ENCODE peak calls at places on chromosomes 6 and 20, in seven cellular contexts. U is suprapubic skin, T is lower lobe of right lung, F is ovary, G is uterus, K is right atrium auricular region, W is upper lobe of left lung. E is an unnamed sample.

GRCh38 chr6:98828991-98829411 is 5.4 kb upstream of the POU3F2 start:
- DNase-seq in U (no peak), K (no peak), T (no peak), W (no peak), F (no peak), G (no peak), E (no peak)

GRCh38 chr20:51262240-51262639 is 239.3 kb upstream of the KCNG1 start:
- DNase-seq in U (no peak), W (no peak), T (no peak), F (no peak), K (no peak), G (no peak), E (no peak)

GRCh38 chr6:80771941-80772340 is 665.5 kb downstream of the BCKDHB start:
- DNase-seq in W (no peak), K (no peak), G (no peak), T (no peak), F (no peak), U (no peak), E (no peak)

GRCh38 chr6:100465701-100466409 is 1.1 kb upstream of the SIM1 start:
- DNase-seq in F (no peak), T (no peak), U (no peak), W (no peak), K (no peak), G (no peak), E (no peak)

GRCh38 chr6:127786109-127786508 is 114.7 kb downstream of the THEMIS start:
- DNase-seq in K (no peak), U (no peak), G (no peak), W (no peak), F (no peak), T (no peak), E (no peak)

GRCh38 chr20:3759884-3760283 is 7.7 kb downstream of the ADISSP start:
- DNase-seq in F (no peak), T (no peak), U (no peak), W (no peak), G (no peak), K (no peak), E (no peak)

GRCh38 chr6:684831-685636 is 7.9 kb downstream of the EXOC2 start:
- DNase-seq in W (no peak), G (no peak), K (no peak), T (no peak), F (no peak), U (no peak), E (no peak)

GRCh38 chr6:35299674-35300073 is 2.1 kb downstream of the DEF6 start:
- DNase-seq in T (peak; percentile 67), W (peak; percentile 62), G (no peak), K (no peak), F (no peak), U (no peak), E (peak; percentile 37)

GRCh38 chr6:105253787-105254186 is 74.0 kb upstream of the POPDC3 start:
- DNase-seq in K (no peak), T (no peak), G (no peak), W (no peak), F (no peak), U (no peak), E (no peak)

GRCh38 chr6:87210979-87211378 is 55.6 kb downstream of the ZNF292 start:
- DNase-seq in F (no peak), U (no peak), W (no peak), G (no peak), T (no peak), K (no peak), E (no peak)

GRCh38 chr6:6057442-6058053 is 50.8 kb upstream of the NRN1 start:
- DNase-seq in K (no peak), G (no peak), W (no peak), T (no peak), U (no peak), F (no peak), E (peak; percentile 56)

GRCh38 chr6:52136934-52137467 is 49.2 kb upstream of the IL17A start:
- DNase-seq in F (no peak), T (no peak), W (no peak), U (no peak), G (no peak), K (no peak), E (no peak)

GRCh38 chr6:41460742-41461336 is 85.3 kb upstream of the FOXP4 start:
- DNase-seq in U (no peak), G (no peak), F (no peak), T (no peak), W (no peak), K (no peak), E (no peak)

GRCh38 chr6:16576391-16577368 is 184.6 kb downstream of the ATXN1 start:
- DNase-seq in W (no peak), F (no peak), K (no peak), T (no peak), U (no peak), G (no peak), E (peak; percentile 29)

GRCh38 chr6:26055670-26056582 is 31.3 kb upstream of the HFE start:
- DNase-seq in T (peak; percentile 93), K (peak; percentile 96), G (peak; percentile 92), W (peak; percentile 95), F (peak; percentile 94), U (peak; percentile 94), E (peak; percentile 91)

GRCh38 chr6:19691465-19692167 is 145.6 kb upstream of the ID4 start:
- DNase-seq in W (no peak), T (no peak), G (no peak), F (peak; percentile 20), U (no peak), K (no peak), E (no peak)

GRCh38 chr20:10651227-10651990 is 22.4 kb downstream of the JAG1 start:
- DNase-seq in G (peak; percentile 55), U (no peak), K (no peak), F (no peak), W (no peak), T (no peak), E (no peak)

GRCh38 chr6:119350202-119351004 is 842 bp upstream of the MAN1A1 start:
- DNase-seq in F (no peak), U (no peak), W (peak; percentile 43), K (no peak), G (peak; percentile 39), T (no peak), E (peak; percentile 61)

GRCh38 chr6:148760568-148761531 is 14.0 kb downstream of the UST start:
- DNase-seq in F (peak; percentile 72), T (peak; percentile 65), W (peak; percentile 43), U (peak; percentile 87), G (peak; percentile 71), K (no peak), E (peak; percentile 14)

GRCh38 chr6:21022343-21023107 is 488.3 kb downstream of the CDKAL1 start:
- DNase-seq in T (no peak), F (no peak), W (peak; percentile 45), G (no peak), K (no peak), U (no peak), E (peak; percentile 8)

GRCh38 chr6:131288214-131288613 is 152.9 kb downstream of the AKAP7 start:
- DNase-seq in K (no peak), G (no peak), W (no peak), T (no peak), F (no peak), U (no peak), E (no peak)

GRCh38 chr6:108242721-108243120 is 18.1 kb downstream of the SNX3 start:
- DNase-seq in F (no peak), G (no peak), U (no peak), K (no peak), W (no peak), T (no peak), E (no peak)

DNA sequence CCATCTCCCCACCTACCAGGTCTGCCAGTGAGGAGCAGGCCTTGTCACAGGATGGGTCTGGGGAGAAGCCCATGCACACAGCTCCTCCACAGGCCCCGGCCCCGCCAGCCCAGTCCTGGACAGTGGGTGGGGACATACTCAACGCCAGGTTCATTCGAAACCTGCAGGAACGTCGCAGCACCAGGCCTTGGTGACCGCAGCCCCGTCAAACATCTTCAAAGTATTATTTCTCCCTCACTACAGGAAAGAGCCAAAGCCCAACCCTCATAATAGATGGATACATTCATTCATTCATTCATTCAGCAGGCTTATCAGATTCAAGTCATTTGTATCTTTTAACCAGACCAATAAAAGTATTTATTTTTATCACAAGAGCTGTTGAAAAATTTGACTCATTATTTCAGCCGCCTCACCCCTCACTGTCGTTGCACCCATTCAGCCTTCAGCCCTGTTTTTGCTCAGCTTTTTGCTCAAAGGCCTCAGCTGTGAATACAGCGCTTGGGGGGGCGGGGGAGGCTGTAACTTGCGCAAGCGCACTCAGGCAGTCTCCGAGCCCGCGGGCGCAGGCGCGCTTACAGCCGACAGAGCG is 389 bp upstream of the C6orf136 start:
- DNase-seq in F (peak; percentile 93), U (no peak), G (peak; percentile 92), W (peak; percentile 96), T (peak; percentile 97), K (peak; percentile 90), E (no peak)
- H3K4me3 ChIP-seq in F (peak overlapping the region; percentile 82), U (peak overlapping the region; percentile 96), G (peak overlapping the region; percentile 99), W (peak overlapping the region; percentile 93), T (peak overlapping the region; percentile 95), K (peak overlapping the region; percentile 97), E (peak overlapping the region; percentile 63)

DNA sequence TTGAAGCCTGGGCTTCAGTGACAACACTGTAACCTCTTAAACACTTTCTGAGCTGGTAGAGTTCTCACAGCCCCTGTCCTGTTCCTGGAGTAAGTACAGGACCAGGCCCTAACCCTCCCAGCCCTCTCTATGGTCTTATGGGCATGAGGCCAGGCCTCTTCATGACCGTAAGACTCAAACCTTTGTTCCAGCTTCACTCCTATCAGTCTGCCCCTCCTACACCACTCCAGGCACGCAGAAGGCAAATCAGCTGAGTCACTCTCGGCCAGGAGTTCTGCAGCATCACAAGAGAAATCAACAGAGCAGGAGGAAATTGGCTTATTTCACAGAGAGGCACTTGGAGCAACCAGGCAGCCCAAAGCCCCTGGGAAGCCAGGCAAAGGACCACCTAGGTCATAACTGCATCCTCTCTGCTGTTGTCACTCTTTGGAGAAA is 25.3 kb upstream of the CHD6 start:
- DNase-seq in K (no peak), F (peak; percentile 31), W (peak; percentile 87), G (peak; percentile 32), U (no peak), T (peak; percentile 66), E (peak; percentile 88)
- H3K27ac ChIP-seq in K (no peak overlapping the region), F (no peak overlapping the region), W (peak overlapping the region; percentile 23), G (no peak overlapping the region), U (no peak overlapping the region), T (no peak overlapping the region), E (no peak overlapping the region)

GRCh38 chr20:40683221-40683893 is 5.7 kb downstream of the MAFB start:
- DNase-seq in W (no peak), K (peak; percentile 79), T (peak; percentile 69), U (no peak), G (no peak), F (peak; percentile 28), E (peak; percentile 21)

GRCh38 chr20:40683894-40684268 is 5.2 kb downstream of the MAFB start:
- DNase-seq in U (no peak), F (no peak), T (no peak), G (no peak), K (no peak), W (no peak), E (no peak)

GRCh38 chr20:40681684-40682083 is 7.4 kb downstream of the MAFB start:
- DNase-seq in K (no peak), T (no peak), U (no peak), W (no peak), G (no peak), F (no peak), E (no peak)

GRCh38 chr20:40680560-40680959 is 8.5 kb downstream of the MAFB start:
- DNase-seq in U (no peak), K (no peak), W (no peak), T (no peak), G (no peak), F (no peak), E (no peak)

GRCh38 chr20:40682104-40683045 is 6.7 kb downstream of the MAFB start:
- DNase-seq in U (no peak), F (no peak), T (peak; percentile 74), K (peak; percentile 72), G (no peak), W (peak; percentile 75), E (no peak)
- H3K4me3 ChIP-seq in U (peak overlapping the region; percentile 93), F (no peak overlapping the region), T (peak overlapping the region; percentile 79), K (peak overlapping the region; percentile 54), G (no peak overlapping the region), W (peak overlapping the region; percentile 8), E (no peak overlapping the region)

GRCh38 chr6:14252271-14252850 is 134.8 kb downstream of the CD83 start:
- DNase-seq in U (no peak), K (no peak), W (no peak), G (no peak), T (no peak), F (no peak), E (no peak)
- H3K27ac ChIP-seq in U (no peak overlapping the region), K (no peak overlapping the region), W (no peak overlapping the region), G (no peak overlapping the region), T (no peak overlapping the region), F (no peak overlapping the region), E (no peak overlapping the region)